ENCODE peak calls at places on chromosomes 4 and X, in five cellular contexts. F is DND-41, O is lower leg skin, N is progenitor cell of endocrine pancreas, Q is RCC 7860. H is an unnamed sample.

GRCh38 chr4:38983756-38984647 is 48.2 kb downstream of the TMEM156 start:
- DNase-seq in Q (no peak), N (no peak), O (no peak), F (no peak), H (no peak)

GRCh38 chrX:152641996-152642395 is 4.3 kb downstream of the GABRQ start:
- DNase-seq in Q (no peak), O (no peak), F (no peak), N (no peak), H (no peak)

GRCh38 chr4:33941854-33942253 is 2302.5 kb downstream of the ARAP2 start:
- DNase-seq in N (no peak), O (no peak), F (no peak), Q (no peak), H (no peak)

GRCh38 chr4:89382439-89382838 is 74.8 kb upstream of the GPRIN3 start:
- DNase-seq in Q (no peak), F (no peak), N (no peak), O (no peak), H (no peak)

GRCh38 chr4:55524844-55525571 is 21.7 kb downstream of the CLOCK start:
- DNase-seq in F (no peak), Q (no peak), O (no peak), N (no peak), H (no peak)

GRCh38 chr4:169225058-169225751 is 45.6 kb downstream of the SH3RF1 start:
- DNase-seq in Q (peak), N (no peak), O (no peak), F (no peak), H (no peak)

GRCh38 chr4:71941001-71941400 is 90.8 kb upstream of the NPFFR2 start:
- DNase-seq in Q (no peak), N (no peak), F (no peak), O (no peak), H (no peak)

GRCh38 chr4:138092060-138092459 is 150.1 kb downstream of the SLC7A11 start:
- DNase-seq in Q (no peak), F (no peak), N (no peak), O (no peak), H (no peak)

GRCh38 chr4:99062120-99062519 is 26.5 kb downstream of the ADH5 start:
- DNase-seq in O (no peak), N (no peak), Q (peak), F (no peak), H (no peak)

GRCh38 chr4:1609901-1610790 is 74.0 kb downstream of the FAM53A start:
- DNase-seq in N (no peak), F (no peak), O (no peak), Q (no peak), H (no peak)

GRCh38 chr4:128846063-128846462 is 36.6 kb downstream of the JADE1 start:
- DNase-seq in N (no peak), Q (no peak), O (peak), F (no peak), H (no peak)

GRCh38 chr4:4377683-4378082 is 9.2 kb upstream of the NSG1 start:
- DNase-seq in Q (no peak), F (no peak), O (no peak), N (no peak), H (no peak)

GRCh38 chrX:16207631-16208030 is 40.4 kb downstream of the MAGEB17 start:
- DNase-seq in F (no peak), N (no peak), O (no peak), Q (no peak), H (no peak)

GRCh38 chr4:83360018-83360417 is 25.4 kb upstream of the HPSE start:
- DNase-seq in F (no peak), O (no peak), Q (no peak), N (no peak), H (no peak)

GRCh38 chr4:6620891-6621555 is 19.5 kb upstream of the MRFAP1 start:
- DNase-seq in Q (no peak), F (no peak), N (no peak), O (no peak), H (no peak)

GRCh38 chr4:150572704-150573504 is 9.0 kb upstream of the MAB21L2 start:
- DNase-seq in F (no peak), Q (no peak), O (no peak), N (no peak), H (no peak)

GRCh38 chrX:119067023-119067739 is 5.6 kb upstream of the CT47C1 start:
- DNase-seq in F (peak), N (peak), O (no peak), Q (peak), H (no peak)

GRCh38 chr4:176153124-176153523 is 42.3 kb downstream of the SPATA4 start:
- DNase-seq in F (no peak), N (no peak), O (no peak), Q (no peak), H (no peak)

GRCh38 chr4:127212701-127213100 is 420.1 kb upstream of the INTU start:
- DNase-seq in Q (no peak), N (no peak), O (no peak), F (no peak), H (no peak)

GRCh38 chr4:163191999-163192398 is 25.3 kb upstream of the NAF1 start:
- DNase-seq in N (no peak), F (no peak), Q (no peak), O (no peak), H (no peak)

GRCh38 chrX:102126863-102127262 is 1.4 kb downstream of the TCEAL2 start:
- DNase-seq in O (no peak), N (no peak), F (no peak), Q (no peak), H (no peak)

GRCh38 chr4:78768447-78769177 is 7.5 kb upstream of the BMP2K start:
- DNase-seq in Q (no peak), N (no peak), F (no peak), O (no peak), H (no peak)

GRCh38 chr4:52545099-52546069 is 113.7 kb downstream of the USP46 start:
- DNase-seq in O (peak), Q (peak), N (peak), F (peak), H (peak)

GRCh38 chr4:150310159-150310895 is 232.1 kb downstream of the DCLK2 start:
- DNase-seq in N (no peak), F (no peak), Q (no peak), O (no peak), H (no peak)

GRCh38 chrX:70826715-70827114 is 81.8 kb downstream of the TEX11 start:
- DNase-seq in F (no peak), O (no peak), N (no peak), Q (no peak), H (no peak)

GRCh38 chr4:101451086-101451485 is 103.8 kb upstream of the PPP3CA start:
- DNase-seq in O (no peak), F (no peak), Q (no peak), N (no peak), H (no peak)

GRCh38 chr4:2284161-2284933 is 22.4 kb upstream of the MXD4 start:
- DNase-seq in Q (no peak), F (no peak), O (no peak), N (no peak), H (peak)

GRCh38 chr4:153794001-153794400 is 5.1 kb upstream of the SFRP2 start:
- DNase-seq in O (no peak), F (no peak), Q (no peak), N (no peak), H (no peak)

GRCh38 chrX:115562492-115562872 is 1.5 kb downstream of the PLS3 start:
- DNase-seq in O (no peak), Q (no peak), F (no peak), N (no peak), H (no peak)

GRCh38 chr4:43456383-43456782 is 563.9 kb downstream of the GRXCR1 start:
- DNase-seq in Q (peak), O (no peak), F (no peak), N (no peak), H (no peak)